ENCODE peak calls at places on chromosome 9, in seven cellular contexts. U is Panc1, Y is HepG2, I is K562, D is GM12878, P is H1, M is HCT116. N is an unnamed sample.

GRCh38 chr9:121748727-121749546 is 97.5 kb downstream of the DAB2IP start:
- DNase-seq in Y (peak), P (no peak), M (no peak), U (no peak), I (no peak), D (no peak), N (no peak)

GRCh38 chr9:99590879-99591278 is 230.8 kb upstream of the NR4A3 start:
- DNase-seq in P (no peak), D (no peak), Y (no peak), I (no peak), M (no peak), U (no peak), N (no peak)

GRCh38 chr9:90112791-90113190 is 508.0 kb downstream of the GADD45G start:
- DNase-seq in M (no peak), D (no peak), P (no peak), Y (no peak), U (no peak), I (no peak), N (no peak)

GRCh38 chr9:86766912-86767311 is 180.4 kb downstream of the GAS1 start:
- DNase-seq in M (peak), P (peak), D (no peak), I (no peak), U (no peak), Y (peak), N (no peak)

GRCh38 chr9:95724253-95724991 is 151.1 kb upstream of the ERCC6L2 start:
- DNase-seq in Y (peak), P (no peak), M (no peak), I (no peak), D (peak), U (no peak), N (no peak)

GRCh38 chr9:115999498-115999897 is 154.1 kb upstream of the PAPPA start:
- DNase-seq in Y (no peak), U (no peak), M (no peak), D (no peak), P (no peak), I (no peak), N (no peak)

GRCh38 chr9:121160025-121160424 is 41.6 kb downstream of the RAB14 start:
- DNase-seq in U (no peak), D (no peak), P (no peak), I (no peak), Y (no peak), M (no peak), N (no peak)

GRCh38 chr9:121568541-121569265 is 69.1 kb upstream of the GGTA1 start:
- DNase-seq in I (no peak), P (no peak), D (no peak), U (no peak), Y (no peak), M (no peak), N (peak)

GRCh38 chr9:137055385-137056364 is 1.8 kb upstream of the ENTPD2 start:
- DNase-seq in U (no peak), Y (peak), M (no peak), D (no peak), P (no peak), I (no peak), N (peak)

GRCh38 chr9:132201780-132202703 is 40.2 kb downstream of the NTNG2 start:
- DNase-seq in U (no peak), D (no peak), P (no peak), M (no peak), I (no peak), Y (no peak), N (no peak)

GRCh38 chr9:129326061-129327005 is 148.3 kb upstream of the IER5L start:
- DNase-seq in M (no peak), Y (no peak), U (no peak), I (no peak), D (no peak), P (no peak), N (no peak)

GRCh38 chr9:134224827-134225154 is 60.4 kb upstream of the RNU6ATAC start:
- DNase-seq in U (no peak), I (no peak), D (no peak), Y (no peak), P (no peak), M (no peak), N (no peak)

GRCh38 chr9:101791938-101792337 is 53.5 kb upstream of the GRIN3A start:
- DNase-seq in I (peak), D (no peak), P (peak), Y (peak), M (peak), U (no peak), N (peak)

GRCh38 chr9:109411818-109412352 is 86.2 kb downstream of the PTPN3 start:
- DNase-seq in I (peak), M (no peak), U (peak), P (no peak), Y (no peak), D (peak), N (peak)

GRCh38 chr9:24932785-24933184 is 387.1 kb upstream of the IZUMO3 start:
- DNase-seq in P (no peak), I (no peak), Y (no peak), M (no peak), D (no peak), U (no peak), N (no peak)

GRCh38 chr9:131255731-131256197 is 20.5 kb downstream of the FAM78A start:
- DNase-seq in P (no peak), D (no peak), M (no peak), Y (no peak), I (no peak), U (no peak), N (no peak)

GRCh38 chr9:16318516-16319060 is 551.9 kb downstream of the BNC2 start:
- DNase-seq in P (no peak), I (no peak), Y (no peak), D (no peak), M (no peak), U (no peak), N (no peak)

GRCh38 chr9:15763371-15763770 is 210.5 kb downstream of the CCDC171 start:
- DNase-seq in D (no peak), I (no peak), P (no peak), M (no peak), Y (no peak), U (no peak), N (no peak)

GRCh38 chr9:73643379-73644013 is 491.8 kb downstream of the ANXA1 start:
- DNase-seq in P (no peak), Y (no peak), D (no peak), I (no peak), U (no peak), M (no peak), N (no peak)

GRCh38 chr9:14924821-14925220 is 14.6 kb upstream of the FREM1 start:
- DNase-seq in P (no peak), Y (peak), U (no peak), I (no peak), M (no peak), D (no peak), N (no peak)

GRCh38 chr9:114894801-114895433 is 35.5 kb downstream of the TNFSF8 start:
- DNase-seq in P (peak), I (no peak), D (no peak), Y (peak), U (no peak), M (no peak), N (no peak)

GRCh38 chr9:6552738-6553121 is 92.8 kb downstream of the GLDC start:
- DNase-seq in M (no peak), P (no peak), D (no peak), Y (no peak), I (no peak), U (no peak), N (no peak)

GRCh38 chr9:76688471-76689238 is 75.6 kb upstream of the PCA3 start:
- DNase-seq in I (no peak), Y (peak), M (no peak), P (no peak), U (no peak), D (no peak), N (no peak)

GRCh38 chr9:17625644-17626388 is 47.0 kb downstream of the SH3GL2 start:
- DNase-seq in I (no peak), D (no peak), M (no peak), U (no peak), Y (no peak), P (no peak), N (no peak)

GRCh38 chr9:134069536-134070399 is 1.9 kb upstream of the BRD3 start:
- DNase-seq in Y (no peak), P (no peak), M (no peak), D (no peak), I (no peak), U (no peak), N (no peak)

GRCh38 chr9:5718296-5719032 is 89.6 kb downstream of the RIC1 start:
- DNase-seq in Y (no peak), U (no peak), D (no peak), P (no peak), I (no peak), M (no peak), N (no peak)

GRCh38 chr9:112032009-112032408 is 135.4 kb downstream of the UGCG start:
- DNase-seq in U (no peak), I (no peak), Y (no peak), M (no peak), P (no peak), D (peak), N (no peak)

GRCh38 chr9:137201205-137201868 is 796 bp upstream of the TPRN start:
- DNase-seq in Y (no peak), P (no peak), U (no peak), D (no peak), I (no peak), M (no peak), N (no peak)

GRCh38 chr9:15182003-15182695 is 124.9 kb downstream of the TTC39B start:
- DNase-seq in U (no peak), Y (no peak), P (no peak), D (no peak), I (no peak), M (no peak), N (peak)

GRCh38 chr9:23123048-23123632 is 676.5 kb downstream of the DMRTA1 start:
- DNase-seq in P (peak), M (no peak), D (no peak), Y (peak), U (no peak), I (no peak), N (peak)

GRCh38 chr9:13896922-13897835 is 416.8 kb downstream of the NFIB start:
- DNase-seq in D (no peak), M (no peak), Y (no peak), I (no peak), U (no peak), P (no peak), N (no peak)

GRCh38 chr9:69768716-69769115 is 8.9 kb upstream of the PTAR1 start:
- DNase-seq in P (no peak), M (no peak), U (no peak), Y (no peak), I (no peak), D (no peak), N (no peak)

GRCh38 chr9:127411122-127411521 is 13.1 kb upstream of the ZNF79 start:
- DNase-seq in I (no peak), D (no peak), P (no peak), Y (no peak), M (no peak), U (no peak), N (no peak)

GRCh38 chr9:136815422-136815782 is 7.7 kb downstream of the RABL6 start:
- DNase-seq in U (no peak), M (no peak), P (no peak), Y (no peak), I (no peak), D (no peak), N (no peak)

GRCh38 chr9:127761491-127761904 is 17.0 kb downstream of the SH2D3C start:
- DNase-seq in I (no peak), M (no peak), D (no peak), P (no peak), U (no peak), Y (no peak), N (peak)

GRCh38 chr9:89922099-89922498 is 317.3 kb downstream of the GADD45G start:
- DNase-seq in M (no peak), I (no peak), P (no peak), D (no peak), Y (no peak), U (no peak), N (peak)

GRCh38 chr9:32387256-32387655 is 2.8 kb downstream of the ACO1 start:
- DNase-seq in M (no peak), I (no peak), U (no peak), P (no peak), D (no peak), Y (no peak), N (no peak)

GRCh38 chr9:81028504-81028903 is 660.8 kb downstream of the TLE1 start:
- DNase-seq in D (no peak), I (no peak), Y (peak), U (peak), M (peak), P (no peak), N (no peak)
- TF ChIP-seq SIN3A in D (no peak), I (no peak), Y (no peak), U (no peak), M (no peak), P (no peak), N (no peak)

GRCh38 chr9:88722753-88723152 is 187.8 kb downstream of the NXNL2 start:
- DNase-seq in Y (no peak), D (no peak), M (no peak), U (no peak), I (no peak), P (no peak), N (no peak)
- TF ChIP-seq SIN3A in Y (no peak), D (no peak), M (no peak), U (no peak), I (no peak), P (no peak), N (no peak)

GRCh38 chr9:38043931-38044623 is 24.9 kb downstream of the SHB start:
- DNase-seq in U (no peak), M (no peak), I (no peak), D (no peak), P (no peak), Y (no peak), N (no peak)

GRCh38 chr9:38044706-38045105 is 24.3 kb downstream of the SHB start:
- DNase-seq in P (no peak), M (no peak), Y (no peak), U (no peak), I (no peak), D (no peak), N (no peak)

GRCh38 chr9:38046669-38047300 is 22.2 kb downstream of the SHB start:
- DNase-seq in I (no peak), D (no peak), U (no peak), P (no peak), Y (peak), M (peak), N (no peak)

GRCh38 chr9:38048319-38048969 is 20.6 kb downstream of the SHB start:
- DNase-seq in D (no peak), I (no peak), Y (no peak), P (no peak), M (no peak), U (no peak), N (no peak)

DNA sequence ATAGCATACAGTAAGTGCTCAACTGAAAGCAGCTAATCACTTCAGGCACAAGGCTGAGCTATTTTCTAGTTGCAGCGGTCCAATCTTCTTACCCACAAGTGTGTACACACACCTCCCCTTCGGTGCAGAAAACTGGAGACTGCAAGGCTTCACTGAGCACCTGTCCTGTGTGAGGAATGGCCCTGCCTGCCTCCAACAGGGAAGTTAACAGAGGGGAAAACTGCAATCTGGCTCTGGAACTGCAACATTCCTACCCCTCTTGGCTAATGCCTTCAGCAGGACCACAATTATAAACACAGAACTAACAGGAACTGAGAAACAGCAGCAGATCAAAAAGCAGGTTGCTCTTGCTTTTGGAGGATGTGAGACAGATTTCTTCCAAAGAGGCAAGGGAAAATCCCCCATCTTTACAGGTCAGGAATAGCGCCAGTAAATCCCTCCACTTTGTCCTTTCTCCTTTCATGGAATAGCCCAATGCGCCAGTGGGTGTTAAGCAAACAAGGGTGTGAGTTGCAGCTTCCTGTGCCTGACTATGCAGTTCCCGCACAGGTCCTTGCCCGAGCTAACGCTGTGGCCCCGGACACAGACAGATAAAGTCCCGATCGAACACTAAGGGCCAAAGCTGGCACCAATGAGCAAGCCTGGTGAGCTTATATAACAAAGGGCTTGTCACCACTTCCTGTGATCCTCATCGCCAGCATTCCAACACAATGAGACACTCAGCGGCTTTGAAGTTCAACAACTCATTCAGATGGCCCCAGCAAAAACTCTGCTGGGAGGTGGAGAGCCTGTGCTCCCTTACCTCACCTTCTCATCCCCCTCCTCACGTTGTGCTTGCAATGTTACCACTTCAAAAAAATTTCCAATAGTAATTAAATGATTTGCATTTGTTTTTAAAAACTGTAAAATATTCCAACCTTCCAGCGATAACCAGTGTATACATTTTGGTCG is 21.5 kb downstream of the SHB start:
- DNase-seq in I (peak), D (no peak), M (peak), P (peak), Y (peak), U (peak), N (no peak)
- TF ChIP-seq SIN3A in I (no peak), D (no peak), M (peak), P (no peak), Y (peak), U (no peak), N (no peak)

GRCh38 chr9:123478160-123478559 is 122.2 kb downstream of the CRB2 start:
- DNase-seq in I (no peak), Y (no peak), U (no peak), P (no peak), M (no peak), D (no peak), N (no peak)
- TF ChIP-seq SIN3A in I (no peak), Y (no peak), U (no peak), P (no peak), M (no peak), D (no peak), N (no peak)

DNA sequence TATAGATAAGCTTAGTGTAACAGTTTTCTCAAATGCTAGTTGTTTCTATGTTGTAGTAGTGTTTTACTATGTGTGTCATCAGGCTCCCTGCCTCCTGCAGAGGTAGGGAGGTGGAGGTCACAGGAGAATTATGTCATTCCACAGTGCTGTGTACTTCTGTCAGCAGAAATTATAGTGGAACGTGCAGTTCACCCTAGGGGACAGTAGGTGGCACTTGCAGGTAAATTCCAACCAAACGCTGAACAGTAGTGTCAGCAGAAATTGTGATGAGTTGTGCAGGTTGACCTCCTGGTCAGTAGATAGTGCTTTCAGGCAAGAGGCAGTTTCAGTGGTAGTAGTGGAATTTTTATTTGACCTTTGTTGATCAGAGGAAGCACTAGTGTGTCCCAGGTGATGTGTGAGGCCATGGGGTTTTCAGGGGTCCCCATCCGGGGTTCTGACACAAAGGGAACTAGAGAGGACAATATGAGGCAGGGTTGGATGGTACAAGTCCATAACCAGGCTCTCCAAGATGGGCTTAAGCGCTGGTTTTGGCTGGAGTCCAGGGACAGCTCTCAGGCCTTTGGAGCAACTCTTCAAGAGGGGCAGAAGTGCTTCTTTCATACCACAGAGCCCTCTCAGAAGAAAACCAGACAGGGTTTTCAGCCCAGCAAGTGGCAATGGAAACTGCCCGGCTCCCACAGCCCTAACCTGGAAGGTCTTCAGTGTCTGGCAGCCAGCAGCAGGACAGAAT is 402.9 kb downstream of the CYLC2 start:
- DNase-seq in D (no peak), M (peak), Y (peak), I (peak), U (peak), P (peak), N (peak)
- TF ChIP-seq SIN3A in D (no peak), M (no peak), Y (no peak), I (no peak), U (no peak), P (no peak), N (no peak)

DNA sequence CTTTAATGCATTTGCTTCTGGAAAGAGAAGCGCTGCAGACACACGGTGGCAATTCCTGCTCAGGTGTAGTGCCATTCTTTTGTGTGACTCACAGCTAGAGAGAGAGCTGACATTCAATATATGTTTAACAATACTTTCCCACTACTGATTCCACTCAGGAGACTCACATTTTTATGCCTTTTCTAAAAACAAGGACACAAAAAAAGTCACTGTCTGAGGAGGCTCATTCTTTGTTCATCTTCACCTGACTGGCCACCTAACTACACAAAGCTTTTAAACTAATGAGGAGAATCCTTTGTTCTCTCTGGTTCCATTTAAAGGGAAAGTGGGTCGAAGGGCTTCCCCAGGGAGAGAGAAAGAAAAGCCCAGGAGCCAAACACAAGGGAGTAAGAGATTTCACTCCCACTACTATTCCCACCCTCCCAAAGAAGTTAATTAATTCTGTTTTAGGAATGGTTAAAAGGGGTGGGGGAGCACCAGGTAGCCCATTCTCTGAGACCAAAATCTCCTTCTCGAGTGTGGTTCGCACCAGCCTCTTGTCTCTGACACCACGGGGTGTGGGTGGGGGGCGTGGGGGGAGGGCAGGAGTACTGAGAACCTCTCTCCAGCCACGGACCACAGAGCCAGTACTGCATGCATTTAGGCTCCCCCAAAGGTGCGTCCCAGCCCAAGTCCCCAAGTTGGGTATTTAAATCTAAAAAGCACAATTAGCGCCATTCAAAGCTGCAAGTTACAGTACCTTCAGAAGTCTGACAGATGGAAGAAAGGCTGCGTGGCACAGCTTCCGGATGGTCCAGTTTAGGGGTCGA is 778 bp downstream of the TRPM3 start:
- DNase-seq in M (no peak), Y (no peak), I (no peak), U (no peak), D (no peak), P (peak), N (no peak)
- TF ChIP-seq SIN3A in M (no peak), Y (no peak), I (no peak), U (no peak), D (no peak), P (peak), N (no peak)